ENCODE peak calls at places on chromosomes 4 and X, in eight cellular contexts. One of them, this sample, is unnamed.

GRCh38 chr4:186792994-186793393 is 69.3 kb upstream of the FAT1 start:
- DNase-seq in AG04450: peak; percentile 59
- DNase-seq in K562: no peak
- DNase-seq in sigmoid colon: no peak
- DNase-seq in skeletal muscle cell: no peak
- DNase-seq in A549: no peak
- DNase-seq in IMR-90: peak; percentile 68
- DNase-seq in pancreas: no peak
- DNase-seq in this sample: no peak

GRCh38 chrX:107506596-107507031 is 57.2 kb downstream of the FRMPD3 start:
- DNase-seq in A549: no peak
- DNase-seq in K562: no peak
- DNase-seq in IMR-90: no peak
- DNase-seq in pancreas: no peak
- DNase-seq in AG04450: no peak
- DNase-seq in sigmoid colon: no peak
- DNase-seq in skeletal muscle cell: no peak
- DNase-seq in this sample: no peak

GRCh38 chrX:1392376-1393130 is 640 bp upstream of the SLC25A6 start:
- DNase-seq in AG04450: peak; percentile 15
- DNase-seq in IMR-90: peak; percentile 52
- DNase-seq in A549: peak; percentile 56
- DNase-seq in K562: peak; percentile 50
- DNase-seq in sigmoid colon: peak; percentile 91
- DNase-seq in skeletal muscle cell: peak; percentile 34
- DNase-seq in pancreas: no peak
- DNase-seq in this sample: peak; percentile 79

GRCh38 chr4:55468724-55469123 is 73.0 kb downstream of the TMEM165 start:
- DNase-seq in K562: no peak
- DNase-seq in pancreas: no peak
- DNase-seq in sigmoid colon: no peak
- DNase-seq in skeletal muscle cell: peak; percentile 24
- DNase-seq in IMR-90: peak; percentile 88
- DNase-seq in A549: no peak
- DNase-seq in AG04450: peak; percentile 16
- DNase-seq in this sample: no peak

GRCh38 chrX:47704736-47705135 is 45.8 kb upstream of the UXT start:
- DNase-seq in pancreas: no peak
- DNase-seq in skeletal muscle cell: no peak
- DNase-seq in IMR-90: no peak
- DNase-seq in AG04450: no peak
- DNase-seq in K562: no peak
- DNase-seq in sigmoid colon: no peak
- DNase-seq in A549: no peak
- DNase-seq in this sample: no peak

GRCh38 chrX:79623098-79623762 is 256.1 kb upstream of the ITM2A start:
- DNase-seq in K562: no peak
- DNase-seq in IMR-90: no peak
- DNase-seq in pancreas: no peak
- DNase-seq in A549: no peak
- DNase-seq in AG04450: no peak
- DNase-seq in sigmoid colon: no peak
- DNase-seq in skeletal muscle cell: no peak
- DNase-seq in this sample: no peak

GRCh38 chr4:94504545-94504944 is 52.8 kb downstream of the PDLIM5 start:
- DNase-seq in pancreas: no peak
- DNase-seq in K562: no peak
- DNase-seq in A549: no peak
- DNase-seq in sigmoid colon: no peak
- DNase-seq in skeletal muscle cell: no peak
- DNase-seq in IMR-90: peak; percentile 41
- DNase-seq in AG04450: no peak
- DNase-seq in this sample: no peak

GRCh38 chr4:162645381-162645780 is 481.6 kb upstream of the FSTL5 start:
- DNase-seq in pancreas: no peak
- DNase-seq in sigmoid colon: no peak
- DNase-seq in A549: no peak
- DNase-seq in IMR-90: no peak
- DNase-seq in skeletal muscle cell: no peak
- DNase-seq in AG04450: no peak
- DNase-seq in K562: no peak
- DNase-seq in this sample: peak; percentile 19

GRCh38 chr4:7390906-7391636 is 43.7 kb downstream of the PSAPL1 start:
- DNase-seq in AG04450: no peak
- DNase-seq in sigmoid colon: no peak
- DNase-seq in K562: no peak
- DNase-seq in IMR-90: no peak
- DNase-seq in skeletal muscle cell: no peak
- DNase-seq in pancreas: no peak
- DNase-seq in A549: no peak
- DNase-seq in this sample: no peak

GRCh38 chr4:184279496-184280082 is 61.9 kb upstream of the ENPP6 start:
- DNase-seq in A549: no peak
- DNase-seq in pancreas: no peak
- DNase-seq in sigmoid colon: no peak
- DNase-seq in AG04450: no peak
- DNase-seq in skeletal muscle cell: no peak
- DNase-seq in IMR-90: no peak
- DNase-seq in K562: no peak
- DNase-seq in this sample: no peak

GRCh38 chr4:38768968-38769394 is 13.8 kb downstream of the TLR10 start:
- DNase-seq in AG04450: no peak
- DNase-seq in sigmoid colon: no peak
- DNase-seq in skeletal muscle cell: peak; percentile 75
- DNase-seq in A549: no peak
- DNase-seq in IMR-90: peak; percentile 13
- DNase-seq in K562: no peak
- DNase-seq in pancreas: no peak
- DNase-seq in this sample: no peak

GRCh38 chr4:152352645-152353116 is 183.2 kb downstream of the FBXW7 start:
- DNase-seq in K562: no peak
- DNase-seq in pancreas: peak; percentile 13
- DNase-seq in AG04450: peak; percentile 87
- DNase-seq in IMR-90: peak; percentile 97
- DNase-seq in A549: peak; percentile 8
- DNase-seq in sigmoid colon: peak; percentile 85
- DNase-seq in skeletal muscle cell: peak; percentile 97
- DNase-seq in this sample: peak; percentile 64

GRCh38 chrX:65720580-65720979 is 53.1 kb downstream of the MSN start:
- DNase-seq in skeletal muscle cell: no peak
- DNase-seq in pancreas: no peak
- DNase-seq in A549: no peak
- DNase-seq in K562: no peak
- DNase-seq in IMR-90: no peak
- DNase-seq in sigmoid colon: no peak
- DNase-seq in AG04450: no peak
- DNase-seq in this sample: no peak

GRCh38 chr4:8176547-8177399 is 18.2 kb upstream of the ABLIM2 start:
- DNase-seq in sigmoid colon: no peak
- DNase-seq in pancreas: peak; percentile 59
- DNase-seq in IMR-90: peak; percentile 52
- DNase-seq in AG04450: no peak
- DNase-seq in K562: peak; percentile 54
- DNase-seq in skeletal muscle cell: no peak
- DNase-seq in A549: peak; percentile 73
- DNase-seq in this sample: peak; percentile 71

GRCh38 chr4:6452897-6453687 is 19.3 kb downstream of the PPP2R2C start:
- DNase-seq in skeletal muscle cell: no peak
- DNase-seq in pancreas: no peak
- DNase-seq in A549: no peak
- DNase-seq in sigmoid colon: no peak
- DNase-seq in AG04450: no peak
- DNase-seq in K562: no peak
- DNase-seq in IMR-90: no peak
- DNase-seq in this sample: no peak

GRCh38 chr4:87912164-87913004 is 63.1 kb upstream of the SPP1 start:
- DNase-seq in IMR-90: no peak
- DNase-seq in AG04450: no peak
- DNase-seq in A549: no peak
- DNase-seq in sigmoid colon: no peak
- DNase-seq in skeletal muscle cell: no peak
- DNase-seq in K562: no peak
- DNase-seq in pancreas: no peak
- DNase-seq in this sample: no peak

GRCh38 chr4:87908341-87908740 is 67.2 kb upstream of the SPP1 start:
- DNase-seq in AG04450: no peak
- DNase-seq in A549: no peak
- DNase-seq in skeletal muscle cell: no peak
- DNase-seq in pancreas: no peak
- DNase-seq in IMR-90: no peak
- DNase-seq in K562: no peak
- DNase-seq in sigmoid colon: no peak
- DNase-seq in this sample: no peak

GRCh38 chr4:87913871-87914270 is 61.6 kb upstream of the SPP1 start:
- DNase-seq in skeletal muscle cell: no peak
- DNase-seq in IMR-90: no peak
- DNase-seq in AG04450: no peak
- DNase-seq in A549: no peak
- DNase-seq in K562: no peak
- DNase-seq in pancreas: no peak
- DNase-seq in sigmoid colon: no peak
- DNase-seq in this sample: no peak

GRCh38 chr4:87910795-87911194 is 64.7 kb upstream of the SPP1 start:
- DNase-seq in sigmoid colon: no peak
- DNase-seq in K562: no peak
- DNase-seq in AG04450: no peak
- DNase-seq in IMR-90: no peak
- DNase-seq in skeletal muscle cell: no peak
- DNase-seq in A549: no peak
- DNase-seq in pancreas: no peak
- DNase-seq in this sample: no peak

GRCh38 chr4:87911252-87911774 is 64.2 kb upstream of the SPP1 start:
- DNase-seq in skeletal muscle cell: no peak
- DNase-seq in sigmoid colon: no peak
- DNase-seq in K562: no peak
- DNase-seq in IMR-90: no peak
- DNase-seq in AG04450: no peak
- DNase-seq in A549: no peak
- DNase-seq in pancreas: no peak
- DNase-seq in this sample: peak; percentile 5
- H3K4me3 ChIP-seq in skeletal muscle cell: no peak overlapping the region
- H3K4me3 ChIP-seq in sigmoid colon: no peak overlapping the region
- H3K4me3 ChIP-seq in K562: no peak overlapping the region
- H3K4me3 ChIP-seq in IMR-90: no peak overlapping the region
- H3K4me3 ChIP-seq in AG04450: no peak overlapping the region
- H3K4me3 ChIP-seq in A549: no peak overlapping the region
- H3K4me3 ChIP-seq in pancreas: no peak overlapping the region
- H3K4me3 ChIP-seq in this sample: no peak overlapping the region

DNA sequence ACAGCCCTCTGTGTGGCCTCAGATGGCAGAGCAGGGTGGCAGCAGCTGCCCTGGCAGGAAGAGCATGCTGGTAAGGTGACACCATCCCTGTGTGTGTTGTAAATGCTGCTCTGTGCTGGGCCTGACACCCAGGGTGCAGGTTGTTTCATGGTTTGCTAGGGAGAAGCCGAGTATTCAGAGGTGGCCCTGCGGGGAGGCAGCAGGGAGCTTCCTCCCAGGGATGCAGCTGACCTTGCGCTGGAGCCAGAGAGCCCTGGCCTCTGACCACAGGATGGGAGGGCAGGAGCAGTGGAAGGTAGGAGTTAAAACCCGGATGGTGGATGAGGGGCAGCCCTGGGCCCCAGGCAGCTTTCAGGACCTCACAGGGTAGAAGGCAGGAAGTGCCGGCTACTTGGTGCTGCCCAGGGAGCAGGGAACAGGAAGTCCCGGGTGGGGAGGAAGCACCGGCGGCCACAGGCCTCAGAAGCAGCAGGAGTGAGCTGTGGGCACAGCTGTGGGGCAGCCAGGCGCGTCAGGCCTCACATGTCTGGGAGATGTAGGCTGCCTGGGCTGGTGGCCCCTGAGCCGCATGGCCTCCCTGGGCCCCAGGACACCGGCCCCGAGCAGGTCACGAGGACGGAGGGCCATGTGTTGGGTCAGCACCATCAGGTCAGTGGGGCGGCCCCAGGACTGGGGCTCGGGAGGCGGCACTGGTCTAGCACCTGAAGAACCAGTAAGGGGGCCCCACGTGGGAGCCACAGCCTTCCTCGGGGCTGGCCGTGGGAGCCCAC is 19.1 kb downstream of the SH3BP2 start:
- DNase-seq in skeletal muscle cell: no peak
- DNase-seq in K562: no peak
- DNase-seq in A549: no peak
- DNase-seq in sigmoid colon: peak; percentile 86
- DNase-seq in IMR-90: peak; percentile 65
- DNase-seq in pancreas: no peak
- DNase-seq in AG04450: no peak
- DNase-seq in this sample: no peak
- H3K4me3 ChIP-seq in skeletal muscle cell: peak overlapping the region; percentile 35
- H3K4me3 ChIP-seq in K562: no peak overlapping the region
- H3K4me3 ChIP-seq in A549: no peak overlapping the region
- H3K4me3 ChIP-seq in sigmoid colon: peak overlapping the region; percentile 23
- H3K4me3 ChIP-seq in IMR-90: no peak overlapping the region
- H3K4me3 ChIP-seq in pancreas: no peak overlapping the region
- H3K4me3 ChIP-seq in AG04450: no peak overlapping the region
- H3K4me3 ChIP-seq in this sample: no peak overlapping the region

GRCh38 chrX:34879361-34879760 is 63.2 kb upstream of the FAM47B start:
- DNase-seq in K562: no peak
- DNase-seq in A549: no peak
- DNase-seq in sigmoid colon: no peak
- DNase-seq in pancreas: no peak
- DNase-seq in AG04450: no peak
- DNase-seq in skeletal muscle cell: no peak
- DNase-seq in IMR-90: peak; percentile 11
- DNase-seq in this sample: no peak

GRCh38 chrX:34874763-34875162 is 67.8 kb upstream of the FAM47B start:
- DNase-seq in K562: no peak
- DNase-seq in skeletal muscle cell: no peak
- DNase-seq in A549: no peak
- DNase-seq in IMR-90: no peak
- DNase-seq in AG04450: no peak
- DNase-seq in pancreas: no peak
- DNase-seq in sigmoid colon: no peak
- DNase-seq in this sample: no peak

GRCh38 chrX:34875204-34875603 is 67.4 kb upstream of the FAM47B start:
- DNase-seq in IMR-90: peak; percentile 75
- DNase-seq in A549: no peak
- DNase-seq in skeletal muscle cell: peak; percentile 67
- DNase-seq in AG04450: peak; percentile 23
- DNase-seq in pancreas: no peak
- DNase-seq in K562: no peak
- DNase-seq in sigmoid colon: no peak
- DNase-seq in this sample: no peak

GRCh38 chrX:34879876-34880275 is 62.7 kb upstream of the FAM47B start:
- DNase-seq in K562: no peak
- DNase-seq in pancreas: no peak
- DNase-seq in A549: no peak
- DNase-seq in skeletal muscle cell: no peak
- DNase-seq in AG04450: no peak
- DNase-seq in IMR-90: no peak
- DNase-seq in sigmoid colon: no peak
- DNase-seq in this sample: no peak

GRCh38 chrX:34877451-34877850 is 65.1 kb upstream of the FAM47B start:
- DNase-seq in A549: no peak
- DNase-seq in K562: no peak
- DNase-seq in skeletal muscle cell: peak; percentile 47
- DNase-seq in sigmoid colon: no peak
- DNase-seq in pancreas: no peak
- DNase-seq in IMR-90: peak; percentile 59
- DNase-seq in AG04450: no peak
- DNase-seq in this sample: no peak
- H3K4me3 ChIP-seq in A549: no peak overlapping the region
- H3K4me3 ChIP-seq in K562: no peak overlapping the region
- H3K4me3 ChIP-seq in skeletal muscle cell: no peak overlapping the region
- H3K4me3 ChIP-seq in sigmoid colon: no peak overlapping the region
- H3K4me3 ChIP-seq in pancreas: no peak overlapping the region
- H3K4me3 ChIP-seq in IMR-90: no peak overlapping the region
- H3K4me3 ChIP-seq in AG04450: no peak overlapping the region
- H3K4me3 ChIP-seq in this sample: no peak overlapping the region

GRCh38 chr4:85763207-85763606 is 288.3 kb downstream of the ARHGAP24 start:
- DNase-seq in A549: no peak
- DNase-seq in AG04450: no peak
- DNase-seq in K562: no peak
- DNase-seq in IMR-90: no peak
- DNase-seq in pancreas: no peak
- DNase-seq in skeletal muscle cell: no peak
- DNase-seq in sigmoid colon: no peak
- DNase-seq in this sample: no peak
- H3K4me3 ChIP-seq in A549: no peak overlapping the region
- H3K4me3 ChIP-seq in AG04450: no peak overlapping the region
- H3K4me3 ChIP-seq in K562: no peak overlapping the region
- H3K4me3 ChIP-seq in IMR-90: no peak overlapping the region
- H3K4me3 ChIP-seq in pancreas: no peak overlapping the region
- H3K4me3 ChIP-seq in skeletal muscle cell: no peak overlapping the region
- H3K4me3 ChIP-seq in sigmoid colon: no peak overlapping the region
- H3K4me3 ChIP-seq in this sample: no peak overlapping the region